ENCODE peak calls at places on chromosome 1, in ten cellular contexts. R is IMR-90; E is mesendoderm; O is aorta; N is ascending aorta; S is left ventricle myocardium inferior; T is adrenal gland; Y is CD8-positive, alpha-beta T cell; A is uterus; H is esophagus muscularis mucosa. G is an unnamed sample. For H3K27me3 and H3K4me1, the result is how much of the 10 kb centered on the place peaks cover.

GRCh38 chr1:178537445-178538090 is 24.7 kb downstream of the TEX35 start:
- DNase-seq in R (no peak), E (no peak), O (no peak), N (no peak), S (no peak), T (no peak), Y (no peak), A (no peak), H (no peak), G (no peak)

GRCh38 chr1:228377664-228378452 is 28.8 kb downstream of the TRIM11 start:
- DNase-seq in R (no peak), E (no peak), O (peak), N (no peak), S (no peak), T (peak), Y (no peak), A (no peak), H (no peak), G (no peak)

GRCh38 chr1:11648039-11648438 is 6.2 kb downstream of the FBXO2 start:
- DNase-seq in R (no peak), E (no peak), O (no peak), N (no peak), S (peak), T (peak), Y (no peak), A (no peak), H (no peak), G (no peak)

GRCh38 chr1:95604784-95605183 is 370.8 kb downstream of the RWDD3 start:
- DNase-seq in R (no peak), E (no peak), O (no peak), N (no peak), S (no peak), T (no peak), Y (no peak), A (no peak), H (no peak), G (no peak)

GRCh38 chr1:87642581-87643129 is 314.0 kb downstream of the LMO4 start:
- DNase-seq in R (peak), E (peak), O (no peak), N (no peak), S (no peak), T (no peak), Y (no peak), A (no peak), H (no peak), G (peak)

GRCh38 chr1:91944087-91944486 is 5.1 kb upstream of the BRDT start:
- DNase-seq in R (no peak), E (peak), O (no peak), N (no peak), S (no peak), T (no peak), Y (no peak), A (no peak), H (no peak), G (no peak)

GRCh38 chr1:42873670-42874069 is 27.3 kb downstream of the ZNF691 start:
- DNase-seq in R (no peak), E (no peak), O (no peak), N (no peak), S (no peak), T (no peak), Y (no peak), A (no peak), H (no peak), G (no peak)

GRCh38 chr1:9539829-9540550 is 725 bp downstream of the SLC25A33 start:
- DNase-seq in R (peak), E (peak), O (peak), N (peak), S (peak), T (peak), Y (peak), A (peak), H (no peak), G (peak)

GRCh38 chr1:84617349-84617748 is 43.1 kb upstream of the CTBS start:
- DNase-seq in R (peak), E (no peak), O (no peak), N (no peak), S (no peak), T (no peak), Y (no peak), A (no peak), H (peak), G (no peak)

GRCh38 chr1:84620720-84621313 is 46.6 kb upstream of the CTBS start:
- DNase-seq in R (peak), E (peak), O (peak), N (peak), S (peak), T (peak), Y (peak), A (peak), H (no peak), G (peak)

GRCh38 chr1:84615785-84616184 is 41.5 kb upstream of the CTBS start:
- DNase-seq in R (no peak), E (no peak), O (no peak), N (no peak), S (no peak), T (no peak), Y (no peak), A (no peak), H (no peak), G (no peak)

GRCh38 chr1:84621553-84621952 is 47.3 kb upstream of the CTBS start:
- DNase-seq in R (no peak), E (no peak), O (no peak), N (no peak), S (no peak), T (no peak), Y (no peak), A (no peak), H (no peak), G (no peak)

DNA sequence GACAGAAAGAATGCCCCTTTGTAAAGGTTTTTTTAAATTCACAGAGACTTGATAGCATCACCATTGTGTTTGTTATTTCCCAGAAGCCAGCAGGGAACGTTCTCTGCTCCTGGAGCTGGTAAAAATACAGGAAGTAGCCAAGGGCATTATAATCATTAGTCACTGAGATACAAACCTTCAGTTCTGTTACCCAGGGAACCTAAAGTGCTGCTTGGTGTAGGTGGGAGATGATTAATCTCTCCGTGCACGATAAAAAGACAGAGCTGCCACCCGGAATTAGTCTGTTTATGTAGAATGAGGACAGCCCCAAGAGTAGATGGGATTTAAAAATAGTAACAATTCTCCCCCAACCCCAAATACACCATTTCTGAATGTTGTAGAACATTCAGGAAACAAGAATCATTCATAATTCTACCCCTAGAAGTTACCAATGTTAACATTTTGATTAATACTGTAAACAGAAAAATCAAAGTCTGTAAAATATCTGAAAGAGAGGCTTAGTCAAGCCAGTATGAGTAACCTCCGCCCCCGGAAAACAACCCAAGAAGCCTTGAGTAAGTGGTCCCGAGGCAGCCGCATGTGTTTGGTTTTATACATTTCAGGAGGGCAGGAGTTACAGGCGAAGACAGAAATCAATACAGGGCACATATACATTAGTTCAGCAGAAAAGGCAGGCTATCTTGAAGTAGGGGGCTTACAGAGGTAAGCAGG is 45.3 kb upstream of the CTBS start:
- DNase-seq in R (peak), E (peak), O (no peak), N (no peak), S (no peak), T (peak), Y (no peak), A (no peak), H (no peak), G (peak)
- H3K27ac ChIP-seq in R (peak), E (no peak), O (no peak), N (peak), S (no peak), T (peak), Y (no peak), A (peak), H (peak), G (no peak)

GRCh38 chr1:30665216-30665615 is 58.2 kb downstream of the MATN1 start:
- DNase-seq in R (no peak), E (no peak), O (no peak), N (no peak), S (no peak), T (no peak), Y (no peak), A (no peak), H (no peak), G (no peak)

GRCh38 chr1:30662291-30662840 is 61.0 kb downstream of the MATN1 start:
- DNase-seq in R (no peak), E (no peak), O (no peak), N (no peak), S (no peak), T (no peak), Y (no peak), A (no peak), H (no peak), G (no peak)

GRCh38 chr1:30665621-30666020 is 57.8 kb downstream of the MATN1 start:
- DNase-seq in R (no peak), E (no peak), O (no peak), N (no peak), S (no peak), T (no peak), Y (no peak), A (no peak), H (no peak), G (no peak)

GRCh38 chr1:30664103-30664755 is 59.2 kb downstream of the MATN1 start:
- DNase-seq in R (no peak), E (no peak), O (no peak), N (no peak), S (no peak), T (no peak), Y (no peak), A (no peak), H (no peak), G (no peak)

GRCh38 chr1:30663596-30664091 is 59.7 kb downstream of the MATN1 start:
- DNase-seq in R (no peak), E (peak), O (no peak), N (no peak), S (no peak), T (no peak), Y (no peak), A (no peak), H (no peak), G (no peak)
- H3K27me3 ChIP-seq in R (under half), E (under half), O (under half), N (under half), S (under half), T (under half), Y (under half), A (under half), H (under half), G (under half)

GRCh38 chr1:245390975-245391374 is 236.2 kb downstream of the KIF26B start:
- DNase-seq in R (no peak), E (no peak), O (no peak), N (no peak), S (no peak), T (no peak), Y (no peak), A (no peak), H (no peak), G (no peak)

GRCh38 chr1:245389878-245390277 is 235.1 kb downstream of the KIF26B start:
- DNase-seq in R (no peak), E (no peak), O (no peak), N (no peak), S (no peak), T (no peak), Y (no peak), A (no peak), H (no peak), G (no peak)

GRCh38 chr1:245393694-245394093 is 238.9 kb downstream of the KIF26B start:
- DNase-seq in R (no peak), E (no peak), O (no peak), N (no peak), S (no peak), T (no peak), Y (no peak), A (no peak), H (no peak), G (no peak)

GRCh38 chr1:245386321-245387002 is 231.7 kb downstream of the KIF26B start:
- DNase-seq in R (no peak), E (no peak), O (no peak), N (no peak), S (no peak), T (no peak), Y (no peak), A (no peak), H (no peak), G (no peak)

DNA sequence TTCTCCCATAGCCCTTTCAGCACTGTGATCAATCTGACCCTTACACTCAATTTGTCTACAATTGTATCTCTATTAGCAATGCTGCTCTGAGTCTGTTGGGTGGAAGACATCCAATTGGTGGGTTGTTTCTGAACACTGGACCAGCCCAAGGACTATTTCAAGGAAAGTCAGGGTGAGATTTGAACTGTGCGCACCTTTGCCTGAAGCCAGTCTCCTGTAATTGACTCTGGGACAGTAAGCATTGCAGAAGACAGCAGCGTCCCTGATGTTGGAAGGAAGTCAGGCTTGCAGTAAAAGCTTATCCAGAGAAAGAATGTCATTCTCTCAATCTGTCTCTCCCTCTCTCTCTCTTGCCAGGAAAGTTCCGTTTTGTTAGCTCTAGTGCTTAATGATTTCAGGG is 233.9 kb downstream of the KIF26B start:
- DNase-seq in R (no peak), E (no peak), O (no peak), N (no peak), S (no peak), T (no peak), Y (no peak), A (no peak), H (no peak), G (no peak)
- H3K4me1 ChIP-seq in R (under half), E (under half), O (under half), N (under half), S (under half), T (under half), Y (under half), A (under half), H (under half), G (under half)

DNA sequence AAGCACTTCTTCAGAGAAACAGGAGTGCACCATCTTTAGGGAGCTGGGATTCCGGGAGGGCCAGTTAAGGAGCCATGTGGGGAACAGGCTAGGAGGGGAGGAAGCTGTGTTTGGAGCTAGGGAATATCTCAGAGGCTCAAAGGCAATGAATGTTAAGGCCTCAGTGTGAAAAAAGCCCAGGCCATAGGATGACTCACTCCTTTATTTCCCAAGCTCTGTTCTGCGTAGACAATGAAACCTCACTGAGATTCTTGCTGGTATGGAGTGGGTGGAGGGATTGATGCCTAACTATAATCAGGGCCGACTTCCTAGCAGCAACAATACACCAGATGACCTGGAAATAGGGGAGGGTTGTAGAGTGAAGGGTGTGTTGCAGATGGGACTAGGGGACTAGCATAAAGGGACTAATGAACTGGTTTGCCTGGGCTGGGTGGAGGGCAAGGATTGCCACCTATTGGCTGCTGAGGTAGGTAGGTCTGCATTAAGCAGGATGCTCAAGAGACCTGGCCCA is 2.1 kb downstream of the GNAT2 start:
- DNase-seq in R (peak), E (peak), O (no peak), N (no peak), S (no peak), T (peak), Y (no peak), A (no peak), H (peak), G (peak)
- H3K27ac ChIP-seq in R (peak), E (peak), O (no peak), N (peak), S (peak), T (peak), Y (no peak), A (no peak), H (peak), G (no peak)

GRCh38 chr1:76864383-76864782 is 2.9 kb upstream of the ST6GALNAC5 start:
- DNase-seq in R (peak), E (peak), O (no peak), N (no peak), S (no peak), T (no peak), Y (no peak), A (no peak), H (no peak), G (no peak)

GRCh38 chr1:76868154-76868882 is 1.0 kb downstream of the ST6GALNAC5 start:
- DNase-seq in R (peak), E (peak), O (peak), N (peak), S (no peak), T (peak), Y (no peak), A (peak), H (no peak), G (peak)

GRCh38 chr1:76867342-76868130 is at the start of gene ST6GALNAC5:
- DNase-seq in R (peak), E (peak), O (no peak), N (peak), S (no peak), T (peak), Y (no peak), A (no peak), H (no peak), G (peak)

GRCh38 chr1:76866566-76866965 is 714 bp upstream of the ST6GALNAC5 start:
- DNase-seq in R (no peak), E (no peak), O (no peak), N (no peak), S (no peak), T (no peak), Y (no peak), A (no peak), H (no peak), G (no peak)

DNA sequence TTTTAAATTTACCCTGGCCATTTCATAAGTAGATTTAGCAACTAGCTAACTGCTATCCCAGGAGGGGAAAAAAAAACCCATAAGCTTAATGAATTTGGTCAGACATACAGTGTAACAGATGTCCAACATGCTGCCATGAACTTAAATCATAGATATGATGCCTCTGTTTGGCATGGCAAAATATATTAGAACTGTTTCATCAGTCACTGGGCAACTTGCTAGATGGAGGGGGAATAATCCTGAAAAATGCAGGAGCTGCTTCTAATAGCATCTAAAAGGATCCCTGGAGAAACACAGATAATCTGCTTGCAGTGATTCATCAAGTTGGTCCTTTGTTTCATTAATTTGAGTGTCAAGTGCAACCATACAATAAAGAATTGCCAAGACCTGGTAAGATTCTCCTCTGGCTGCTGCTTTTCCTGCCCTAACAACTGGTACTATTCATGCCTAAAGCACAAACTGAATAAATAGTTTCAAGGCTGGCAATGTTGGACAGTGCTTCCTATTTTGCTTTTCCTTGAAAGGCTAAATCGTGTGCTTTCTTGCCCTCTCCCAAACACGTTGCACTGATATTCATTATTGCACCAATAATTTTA is 1.5 kb upstream of the ST6GALNAC5 start:
- DNase-seq in R (no peak), E (no peak), O (no peak), N (no peak), S (no peak), T (no peak), Y (no peak), A (no peak), H (no peak), G (no peak)
- H3K27me3 ChIP-seq in R (under half), E (under half), O (under half), N (under half), S (half or more), T (under half), Y (under half), A (under half), H (under half), G (half or more)

GRCh38 chr1:35215346-35215745 is 22.4 kb upstream of the SFPQ start:
- DNase-seq in R (no peak), E (no peak), O (no peak), N (no peak), S (no peak), T (no peak), Y (no peak), A (no peak), H (no peak), G (no peak)
- H3K4me1 ChIP-seq in R (under half), E (under half), O (under half), N (under half), S (under half), T (under half), Y (under half), A (under half), H (under half), G (under half)

G was measured in A673.